ENCODE peak calls at places on chromosomes 11 and 22, in five cellular contexts. O is stimulated activated CD4-positive, alpha-beta T cell treated with anti-CD3 and anti-CD28 coated beads, Interleukin-12 subunit alpha, Interleukin-12 subunit beta, amount 100 ng/mL, for 4 hours; P is effector CD8-positive, alpha-beta T cell; D is left kidney; E is GM12891. S is an unnamed sample.

GRCh38 chr22:28051091-28051786 is 132.2 kb upstream of the PITPNB start:
- DNase-seq in E (no peak), P (no peak), O (no peak), D (no peak), S (no peak)

GRCh38 chr11:109016724-109017123 is 351.9 kb downstream of the DDX10 start:
- DNase-seq in P (no peak), O (no peak), D (no peak), E (no peak), S (no peak)

GRCh38 chr11:118924591-118925585 is 838 bp downstream of the BCL9L start:
- DNase-seq in P (no peak), D (peak; percentile 81), O (no peak), E (peak; percentile 84), S (peak; percentile 77)

GRCh38 chr11:41486436-41486835 is 27.0 kb upstream of the LRRC4C start:
- DNase-seq in O (no peak), E (no peak), P (no peak), D (no peak), S (no peak)

GRCh38 chr11:134450186-134450585 is 38.1 kb upstream of the B3GAT1 start:
- DNase-seq in O (no peak), P (no peak), E (no peak), D (no peak), S (no peak)

GRCh38 chr22:45638834-45639746 is 32.5 kb upstream of the ATXN10 start:
- DNase-seq in P (no peak), O (no peak), D (no peak), E (no peak), S (no peak)

GRCh38 chr11:2540521-2541320 is 95.9 kb downstream of the KCNQ1 start:
- DNase-seq in E (no peak), P (no peak), D (no peak), O (no peak), S (no peak)

GRCh38 chr11:120137611-120138521 is at the start of gene TRIM29:
- DNase-seq in O (no peak), E (peak; percentile 8), P (no peak), D (peak; percentile 86), S (peak; percentile 18)

GRCh38 chr11:78841451-78842060 is 266.9 kb upstream of the NARS2 start:
- DNase-seq in D (peak; percentile 89), P (no peak), E (no peak), O (no peak), S (no peak)

GRCh38 chr11:64220798-64221197 is 5.2 kb downstream of the TRPT1 start:
- DNase-seq in O (no peak), E (no peak), D (no peak), P (no peak), S (peak; percentile 15)

GRCh38 chr11:67289226-67289650 is at the start of gene ANKRD13D:
- DNase-seq in D (no peak), P (no peak), O (no peak), E (no peak), S (no peak)

GRCh38 chr11:62153087-62153395 is 29.2 kb downstream of the INCENP start:
- DNase-seq in D (no peak), O (no peak), P (no peak), E (no peak), S (no peak)

GRCh38 chr11:66050581-66051231 is 1.5 kb upstream of the SF3B2 start:
- DNase-seq in O (no peak), D (peak; percentile 81), P (no peak), E (no peak), S (no peak)

GRCh38 chr22:29632672-29633071 is 29.2 kb downstream of the NF2 start:
- DNase-seq in E (no peak), D (no peak), O (no peak), P (no peak), S (no peak)

GRCh38 chr11:291281-292210 is 2.6 kb downstream of the PGGHG start:
- DNase-seq in E (no peak), P (no peak), O (no peak), D (no peak), S (no peak)